ENCODE peak calls at places on chromosomes 6 and 20, in five cellular contexts. P is AG10803, U is astrocyte of the spinal cord, G is psoas muscle, F is neural progenitor cell. A is an unnamed sample.

GRCh38 chr6:48733581-48733980 is 622.6 kb upstream of the PTCHD4 start:
- DNase-seq in P (no peak), U (no peak), G (no peak), F (no peak), A (no peak)

GRCh38 chr20:63765082-63765873 is 25.7 kb downstream of the SLC2A4RG start:
- DNase-seq in P (no peak), U (no peak), G (no peak), F (no peak), A (no peak)

GRCh38 chr6:23301546-23301945 is 732.2 kb downstream of the HDGFL1 start:
- DNase-seq in P (no peak), U (peak), G (no peak), F (no peak), A (no peak)

GRCh38 chr6:113920663-113921267 is 50.2 kb downstream of the HDAC2 start:
- DNase-seq in P (no peak), U (no peak), G (no peak), F (no peak), A (no peak)

GRCh38 chr6:153832543-153832942 is 206.5 kb upstream of the OPRM1 start:
- DNase-seq in P (no peak), U (no peak), G (no peak), F (no peak), A (no peak)

GRCh38 chr20:32810941-32811340 is 8.8 kb upstream of the MAPRE1 start:
- DNase-seq in P (no peak), U (no peak), G (no peak), F (no peak), A (no peak)

GRCh38 chr6:26003102-26003694 is 40.6 kb downstream of the TRIM38 start:
- DNase-seq in P (peak), U (peak), G (peak), F (peak), A (peak)

GRCh38 chr20:39943336-39943735 is 745.7 kb downstream of the MAFB start:
- DNase-seq in P (no peak), U (no peak), G (no peak), F (no peak), A (no peak)

GRCh38 chr20:16556299-16556698 is 16.9 kb downstream of the KIF16B start:
- DNase-seq in P (no peak), U (no peak), G (no peak), F (no peak), A (no peak)

GRCh38 chr6:161374971-161375873 is 101.4 kb upstream of the AGPAT4 start:
- DNase-seq in P (peak), U (peak), G (peak), F (peak), A (peak)

GRCh38 chr6:107275330-107275865 is 160.1 kb upstream of the BEND3 start:
- DNase-seq in P (no peak), U (no peak), G (no peak), F (no peak), A (no peak)

GRCh38 chr6:78910611-78911134 is 43.3 kb downstream of the IRAK1BP1 start:
- DNase-seq in P (peak), U (no peak), G (peak), F (peak), A (peak)

GRCh38 chr6:54112171-54112650 is 968 bp downstream of the MLIP start:
- DNase-seq in P (peak), U (no peak), G (no peak), F (no peak), A (no peak)

GRCh38 chr6:84772428-84773132 is 8.2 kb upstream of the TBX18 start:
- DNase-seq in P (no peak), U (peak), G (no peak), F (peak), A (peak)

GRCh38 chr6:105648276-105648675 is 245.4 kb upstream of the PREP start:
- DNase-seq in P (no peak), U (no peak), G (no peak), F (peak), A (no peak)

GRCh38 chr6:12293234-12293930 is 3.2 kb downstream of the EDN1 start:
- DNase-seq in P (peak), U (no peak), G (no peak), F (no peak), A (no peak)

GRCh38 chr20:4549711-4550259 is 171.9 kb upstream of the PRND start:
- DNase-seq in P (peak), U (peak), G (no peak), F (no peak), A (no peak)

GRCh38 chr20:38843346-38843745 is 37.8 kb downstream of the PPP1R16B start:
- DNase-seq in P (no peak), U (no peak), G (no peak), F (no peak), A (no peak)

GRCh38 chr6:143059616-143060353 is 904 bp upstream of the AIG1 start:
- DNase-seq in P (peak), U (peak), G (peak), F (no peak), A (no peak)

GRCh38 chr6:65927141-65927540 is 220.1 kb upstream of the EYS start:
- DNase-seq in P (no peak), U (no peak), G (no peak), F (no peak), A (no peak)

GRCh38 chr6:16092990-16093389 is 35.9 kb upstream of the MYLIP start:
- DNase-seq in P (no peak), U (no peak), G (no peak), F (no peak), A (no peak)

GRCh38 chr6:36544228-36544627 is 3.1 kb downstream of the STK38 start:
- DNase-seq in P (peak), U (no peak), G (no peak), F (no peak), A (no peak)

GRCh38 chr6:23111984-23112383 is 542.6 kb downstream of the HDGFL1 start:
- DNase-seq in P (peak), U (peak), G (no peak), F (no peak), A (no peak)

GRCh38 chr20:17503501-17504325 is 27.5 kb downstream of the BFSP1 start:
- DNase-seq in P (no peak), U (no peak), G (no peak), F (no peak), A (no peak)

GRCh38 chr6:170230520-170231390 is 60.1 kb downstream of the DLL1 start:
- DNase-seq in P (no peak), U (no peak), G (no peak), F (no peak), A (no peak)

DNA sequence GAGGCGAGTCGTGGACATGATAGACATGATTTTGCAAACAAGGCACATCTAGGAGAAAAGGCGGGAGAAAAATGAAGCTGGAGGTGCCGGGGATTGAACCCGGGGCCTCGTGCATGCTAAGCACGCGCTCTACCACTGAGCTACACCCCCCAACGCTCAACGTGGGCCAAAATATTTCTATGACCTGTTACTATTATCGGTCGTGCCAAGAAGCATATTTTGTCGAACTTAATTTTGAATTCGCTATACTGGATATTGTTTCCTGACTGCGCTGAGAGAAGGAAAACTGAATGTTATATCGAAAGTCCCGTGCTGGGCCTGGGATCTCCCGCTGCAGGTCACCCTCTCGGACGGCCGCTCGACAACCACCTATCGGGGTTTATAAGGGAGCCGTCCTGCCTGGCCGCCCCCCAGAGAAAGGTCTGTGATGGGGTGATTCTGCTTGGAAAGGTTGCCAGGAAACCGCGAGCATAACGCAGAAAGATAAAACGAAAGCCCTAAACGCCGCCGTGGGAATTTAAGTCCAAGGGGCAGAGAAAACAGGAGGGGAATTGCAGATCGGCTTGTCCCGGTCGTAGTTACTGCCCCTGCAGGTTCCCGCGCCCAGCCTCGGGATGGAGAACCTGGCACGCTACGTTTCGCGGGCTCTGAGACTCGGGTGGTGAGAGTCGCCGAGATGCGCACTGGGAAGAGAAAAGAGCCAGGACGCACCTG is 60.0 kb downstream of the TRIM27 start:
- DNase-seq in P (peak), U (peak), G (peak), F (peak), A (peak)
- TF ChIP-seq CTCF in P (no peak), U (no peak), G (no peak), F (no peak), A (no peak)

GRCh38 chr6:29629571-29629970 is 3.4 kb downstream of the GABBR1 start:
- DNase-seq in P (no peak), U (no peak), G (no peak), F (no peak), A (no peak)

GRCh38 chr6:29627762-29628418 is 5.1 kb downstream of the GABBR1 start:
- DNase-seq in P (peak), U (peak), G (peak), F (peak), A (peak)

GRCh38 chr6:29628419-29629281 is 4.3 kb downstream of the GABBR1 start:
- DNase-seq in P (peak), U (peak), G (peak), F (peak), A (peak)

GRCh38 chr6:29625337-29625930 is 7.5 kb downstream of the GABBR1 start:
- DNase-seq in P (no peak), U (no peak), G (no peak), F (no peak), A (no peak)

GRCh38 chr6:29626948-29627761 is 5.8 kb downstream of the GABBR1 start:
- DNase-seq in P (no peak), U (no peak), G (no peak), F (peak), A (no peak)
- H3K4me3 ChIP-seq in P (peak), U (peak), G (peak), F (peak), A (peak)

GRCh38 chr20:61120595-61121515 is 131.2 kb upstream of the CDH4 start:
- DNase-seq in P (peak), U (peak), G (no peak), F (peak), A (no peak)
- TF ChIP-seq CTCF in P (peak), U (peak), G (peak), F (peak), A (peak)

DNA sequence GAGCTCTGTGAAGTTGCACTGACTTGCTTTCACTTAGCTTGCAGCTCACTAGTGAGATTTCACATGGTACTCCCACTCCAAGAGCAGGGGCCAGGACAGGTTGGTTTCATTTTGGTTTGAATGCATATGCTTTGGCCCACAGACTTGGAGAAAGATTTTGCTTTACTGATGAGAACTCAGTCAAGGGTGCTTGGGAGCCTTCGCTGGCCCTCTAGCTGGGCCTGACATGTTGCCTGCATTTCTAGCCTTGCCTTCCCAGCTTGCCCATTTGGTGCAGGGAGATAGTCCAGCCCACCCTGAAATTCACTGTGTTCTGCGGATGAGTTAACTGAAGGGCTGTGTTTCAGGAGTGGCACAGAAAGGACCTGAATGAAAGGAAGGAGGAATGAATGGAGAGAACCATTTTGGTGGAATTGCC is 1.9 kb downstream of the SGK1 start:
- DNase-seq in P (no peak), U (no peak), G (no peak), F (no peak), A (no peak)
- H3K4me3 ChIP-seq in P (no peak), U (no peak), G (no peak), F (no peak), A (no peak)

GRCh38 chr6:51753635-51754034 is 333.8 kb downstream of the PKHD1 start:
- DNase-seq in P (no peak), U (no peak), G (no peak), F (peak), A (no peak)
- TF ChIP-seq CTCF in P (no peak), U (peak), G (peak), F (peak), A (peak)

DNA sequence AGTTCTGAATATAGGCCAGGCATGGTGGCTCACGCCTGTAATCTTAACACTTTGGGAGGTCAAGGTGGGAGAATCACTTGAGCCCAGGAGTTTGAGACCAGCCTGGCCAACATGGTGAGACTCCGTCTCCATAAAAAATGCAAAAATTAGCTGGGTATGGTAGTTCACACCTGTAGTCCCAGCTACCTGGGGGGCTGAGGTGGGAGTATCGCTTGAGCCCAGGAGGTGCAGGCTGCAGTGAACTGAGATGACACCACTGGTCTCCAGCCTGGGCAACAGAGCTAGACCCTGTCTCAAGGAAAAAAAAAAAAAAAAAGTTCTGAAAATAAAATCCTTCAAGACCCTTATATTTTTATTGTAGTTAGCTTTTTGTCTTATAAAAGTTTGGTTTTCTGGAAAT is 11.7 kb upstream of the WTAP start:
- DNase-seq in P (no peak), U (no peak), G (no peak), F (no peak), A (no peak)
- H3K4me3 ChIP-seq in P (no peak), U (no peak), G (no peak), F (no peak), A (no peak)

DNA sequence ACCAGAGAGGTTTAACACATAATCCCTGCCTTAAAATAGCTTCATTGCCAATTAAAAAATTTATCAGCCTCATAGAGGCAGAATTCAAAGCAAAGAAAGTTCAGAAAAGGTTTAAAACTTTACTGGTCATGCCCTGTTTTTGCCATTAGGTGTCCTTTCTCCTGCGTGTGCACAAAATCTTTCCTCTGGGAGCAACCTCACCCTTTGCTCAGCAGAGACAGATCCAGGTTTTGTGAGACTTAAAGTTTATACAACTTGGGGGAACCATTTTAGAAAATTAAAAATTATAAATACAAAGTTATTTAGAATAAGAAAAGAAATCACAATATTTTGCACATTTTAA is 41.8 kb upstream of the SLC22A16 start:
- DNase-seq in P (peak), U (no peak), G (no peak), F (peak), A (no peak)
- TF ChIP-seq CTCF in P (peak), U (peak), G (no peak), F (peak), A (peak)

DNA sequence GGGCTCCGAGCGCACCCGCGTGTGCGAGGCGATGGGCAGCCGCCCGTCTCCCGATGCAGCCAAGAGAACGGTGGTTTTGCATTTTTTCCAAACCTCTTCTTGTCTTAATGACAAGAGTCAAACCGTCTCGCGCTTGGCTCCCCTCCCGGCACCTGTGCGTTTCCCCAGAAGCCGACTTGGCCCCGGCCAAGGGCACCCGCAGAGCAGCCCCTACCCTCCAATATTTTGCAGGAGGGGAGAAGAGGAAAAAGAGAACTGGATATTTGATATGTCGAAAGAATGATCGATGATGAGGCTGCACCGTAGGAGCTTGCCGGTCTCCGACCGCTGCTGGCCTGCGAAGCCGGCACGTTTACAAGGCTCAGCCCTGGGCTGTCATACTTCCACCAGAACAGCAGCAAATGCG is 296.6 kb downstream of the TFAP2C start:
- DNase-seq in P (no peak), U (no peak), G (no peak), F (peak), A (no peak)
- H3K4me3 ChIP-seq in P (peak), U (no peak), G (peak), F (peak), A (peak)

DNA sequence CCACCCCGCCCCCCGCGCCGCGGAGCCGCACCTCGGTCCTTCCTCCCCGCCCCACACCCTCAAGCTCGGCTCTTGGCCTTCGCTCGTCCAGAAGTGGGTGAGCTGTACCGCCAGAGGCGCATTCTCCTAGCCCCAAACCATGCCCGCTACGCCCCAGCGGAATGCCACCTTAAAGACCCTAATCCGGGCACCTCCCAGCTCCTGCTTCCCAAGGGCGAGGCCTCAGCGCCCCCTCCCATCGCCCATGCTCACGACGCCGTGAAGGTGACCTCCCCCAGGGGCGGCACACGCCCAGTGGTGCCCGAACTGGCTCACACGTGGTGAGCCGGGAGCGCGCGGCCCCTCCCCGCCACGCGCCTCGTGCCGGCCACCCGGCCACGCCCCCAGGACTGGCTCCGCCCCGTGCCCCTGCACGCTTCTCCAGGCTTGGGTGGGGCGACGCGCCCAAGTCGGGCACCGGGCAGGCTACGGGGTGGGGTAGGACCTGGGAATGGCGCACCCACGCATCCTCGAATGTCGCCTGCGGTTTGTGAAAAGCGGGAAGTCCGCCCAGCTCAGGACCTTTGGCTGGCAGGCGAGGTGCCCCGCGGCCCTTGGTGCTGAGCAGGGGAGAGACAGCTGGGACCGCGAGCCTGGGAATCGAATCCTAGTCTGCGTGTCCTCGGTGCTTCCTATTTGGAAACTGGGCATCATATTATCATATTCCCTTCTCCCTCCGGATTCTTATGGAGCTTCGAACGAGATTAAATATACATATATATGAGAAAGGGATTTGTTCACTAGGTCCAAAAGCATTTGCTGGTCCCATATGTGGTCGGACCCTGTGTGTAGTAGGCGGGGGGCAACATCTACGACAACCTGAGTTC is 942 bp upstream of the SOX12 start:
- DNase-seq in P (peak), U (peak), G (peak), F (peak), A (peak)
- TF ChIP-seq CTCF in P (peak), U (peak), G (peak), F (peak), A (peak)